ENCODE peak calls at places on chromosome X, in nine cellular contexts. Z is PC-3; P is stimulated activated naive CD4-positive, alpha-beta T cell treated with Interleukin-2 at 50 U/mL for 16 hours; K is left cardiac atrium; U is heart left ventricle; M is HCT116; C is epithelial cell of proximal tubule; I is cardiac fibroblast; Y is GM23338. N is an unnamed sample.

GRCh38 chrX:9534686-9535085 is 69.8 kb downstream of the TBL1X start:
- DNase-seq in U (no peak), Z (no peak), M (no peak), C (no peak), Y (no peak), I (peak; percentile 72), P (no peak), K (no peak), N (no peak)

GRCh38 chrX:100750901-100751300 is 19.0 kb upstream of the SYTL4 start:
- DNase-seq in U (no peak), Z (peak; percentile 18), M (no peak), Y (no peak), C (no peak), K (no peak), P (no peak), I (no peak), N (no peak)

GRCh38 chrX:10401239-10401638 is 219.1 kb downstream of the MID1 start:
- DNase-seq in Z (peak; percentile 57), Y (no peak), M (no peak), U (no peak), K (no peak), C (no peak), I (no peak), P (no peak), N (peak; percentile 13)

GRCh38 chrX:25144043-25144940 is 128.5 kb upstream of the ARX start:
- DNase-seq in U (peak; percentile 50), P (peak; percentile 5), C (no peak), I (peak; percentile 67), Y (peak; percentile 68), K (peak; percentile 54), Z (peak; percentile 60), M (peak; percentile 26), N (peak; percentile 60)

GRCh38 chrX:72054776-72055495 is 76.8 kb downstream of the RTL5 start:
- DNase-seq in K (no peak), C (no peak), I (no peak), M (no peak), P (no peak), Z (no peak), Y (peak; percentile 78), U (no peak), N (no peak)

GRCh38 chrX:53288173-53288572 is 6.8 kb upstream of the IQSEC2 start:
- DNase-seq in M (no peak), Y (peak; percentile 71), U (peak; percentile 80), Z (no peak), K (peak; percentile 55), I (peak; percentile 43), C (no peak), P (no peak), N (no peak)

GRCh38 chrX:71618303-71618721 is at the start of gene CXCR3:
- DNase-seq in Z (no peak), I (no peak), P (peak; percentile 69), C (no peak), K (no peak), U (peak; percentile 60), Y (no peak), M (no peak), N (no peak)

GRCh38 chrX:138946941-138947340 is 235.4 kb upstream of the FGF13 start:
- DNase-seq in Z (peak; percentile 24), K (no peak), M (no peak), U (no peak), C (no peak), P (no peak), I (no peak), Y (no peak), N (no peak)

GRCh38 chrX:154749856-154750255 is 1.0 kb downstream of the GAB3 start:
- DNase-seq in K (no peak), Z (no peak), P (no peak), Y (no peak), M (no peak), C (no peak), U (no peak), I (peak; percentile 43), N (no peak)

GRCh38 chrX:154135458-154136229 is 8.4 kb upstream of the OPN1LW start:
- DNase-seq in M (no peak), P (peak; percentile 4), Z (peak; percentile 9), C (no peak), I (no peak), U (no peak), K (no peak), Y (no peak), N (no peak)

GRCh38 chrX:119512145-119512800 is 44.0 kb downstream of the SLC25A5 start:
- DNase-seq in K (peak; percentile 39), M (peak; percentile 48), I (peak; percentile 81), C (no peak), U (peak; percentile 61), Z (peak; percentile 85), P (no peak), Y (peak; percentile 82), N (peak; percentile 88)

GRCh38 chrX:11632732-11633131 is 33.0 kb downstream of the ARHGAP6 start:
- DNase-seq in P (no peak), C (no peak), K (no peak), Y (no peak), U (no peak), Z (no peak), M (no peak), I (no peak), N (no peak)

GRCh38 chrX:13652256-13653021 is 502 bp upstream of the TCEANC start:
- DNase-seq in I (peak; percentile 79), Y (no peak), K (no peak), M (peak; percentile 13), Z (peak; percentile 88), P (no peak), U (no peak), C (no peak), N (peak; percentile 41)

GRCh38 chrX:48045410-48046311 is 25.8 kb downstream of the ZNF630 start:
- DNase-seq in P (no peak), U (peak; percentile 56), I (peak; percentile 95), K (peak; percentile 55), Y (no peak), Z (peak; percentile 46), C (no peak), M (peak; percentile 44), N (no peak)

GRCh38 chrX:63750846-63751245 is 34.2 kb downstream of the ARHGEF9 start:
- DNase-seq in U (no peak), K (no peak), I (no peak), Y (peak; percentile 42), Z (no peak), M (no peak), C (no peak), P (no peak), N (no peak)